ENCODE peak calls at places on chromosomes 12 and 14, in four cellular contexts. O is NCI-H524; B is NCI-H345; N is stimulated activated CD8-positive, alpha-beta memory T cell treated with anti-CD3 and anti-CD28 coated beads, Interleukin-15, amount 100 ng/mL, for 24 hours. A is an unnamed sample.
A peak's percentile ranks its signal among the peaks of the same experiment; 100 is the strongest.

GRCh38 chr14:95294834-95295599 is 24.7 kb downstream of the CLMN start:
- DNase-seq in O (no peak), N (no peak), B (peak; percentile 60), A (no peak)

GRCh38 chr14:69953266-69953905 is 74.2 kb downstream of the SMOC1 start:
- DNase-seq in N (no peak), O (no peak), B (no peak), A (no peak)

GRCh38 chr14:104184911-104185499 is 46.6 kb downstream of the KIF26A start:
- DNase-seq in B (peak; percentile 33), N (no peak), O (no peak), A (no peak)

GRCh38 chr12:71430756-71431155 is 8.8 kb upstream of the LGR5 start:
- DNase-seq in O (no peak), N (no peak), B (no peak), A (no peak)

GRCh38 chr12:5965950-5966383 is 20.9 kb upstream of the ANO2 start:
- DNase-seq in N (peak; percentile 15), O (no peak), B (peak; percentile 59), A (no peak)

GRCh38 chr14:51780741-51781140 is 79.7 kb upstream of the GNG2 start:
- DNase-seq in B (no peak), O (no peak), N (no peak), A (no peak)

GRCh38 chr14:32635103-32635719 is 303.5 kb upstream of the NPAS3 start:
- DNase-seq in N (no peak), B (no peak), O (no peak), A (no peak)

GRCh38 chr12:120164293-120164692 is 30.2 kb downstream of the GCN1 start:
- DNase-seq in O (no peak), N (no peak), B (no peak), A (no peak)

GRCh38 chr14:59630281-59630963 is 53.8 kb upstream of the CCDC175 start:
- DNase-seq in N (no peak), O (peak; percentile 56), B (peak; percentile 68), A (no peak)

GRCh38 chr12:88247241-88247643 is 105.1 kb downstream of the TMTC3 start:
- DNase-seq in O (no peak), B (no peak), N (no peak), A (no peak)

GRCh38 chr12:356276-356988 is 32.7 kb downstream of the KDM5A start:
- DNase-seq in O (no peak), N (no peak), B (no peak), A (no peak)

GRCh38 chr12:26845984-26846383 is 13.0 kb upstream of the ITPR2 start:
- DNase-seq in O (no peak), N (no peak), B (no peak), A (no peak)

GRCh38 chr14:59321184-59321952 is 132.9 kb downstream of the DAAM1 start:
- DNase-seq in N (no peak), O (no peak), B (no peak), A (no peak)

GRCh38 chr14:97380539-97380941 is 583.4 kb downstream of the VRK1 start:
- DNase-seq in O (no peak), B (no peak), N (no peak), A (no peak)

GRCh38 chr14:73634333-73634833 is 10.4 kb upstream of the DNAL1 start:
- DNase-seq in O (peak; percentile 62), N (no peak), B (peak; percentile 61), A (no peak)

GRCh38 chr12:6062427-6063378 is 61.8 kb downstream of the VWF start:
- DNase-seq in O (no peak), N (peak; percentile 29), B (peak; percentile 41), A (no peak)

GRCh38 chr12:4809449-4810218 is 89.4 kb downstream of the GALNT8 start:
- DNase-seq in O (no peak), B (peak; percentile 52), N (no peak), A (no peak)

GRCh38 chr12:14946162-14946561 is 7.8 kb upstream of the ERP27 start:
- DNase-seq in B (no peak), N (no peak), O (no peak), A (no peak)

GRCh38 chr14:58978336-58978735 is 210.1 kb upstream of the DAAM1 start:
- DNase-seq in O (no peak), B (no peak), N (no peak), A (no peak)

GRCh38 chr12:18998343-18999270 is 130.9 kb upstream of the PLEKHA5 start:
- DNase-seq in O (no peak), N (no peak), B (peak; percentile 62), A (no peak)